ENCODE peak calls at places on chromosomes 16 and 17, in six cellular contexts. H, D, K, O, N and M are unnamed samples.

GRCh38 chr16:56944954-56945839 is 13.3 kb downstream of the HERPUD1 start:
- DNase-seq in D (no peak), O (peak), N (no peak), H (no peak), K (no peak), M (no peak)

GRCh38 chr17:62601438-62601837 is 26.0 kb upstream of the MRC2 start:
- DNase-seq in H (peak), O (no peak), N (no peak), K (no peak), D (no peak), M (no peak)

GRCh38 chr17:76988796-76989195 is 120.6 kb downstream of the MGAT5B start:
- DNase-seq in D (no peak), N (no peak), H (no peak), K (no peak), O (no peak), M (no peak)

GRCh38 chr16:68235882-68236803 is at the start of gene ESRP2:
- DNase-seq in D (no peak), O (no peak), H (no peak), N (no peak), K (peak), M (peak)

GRCh38 chr17:31549121-31549524 is 157.6 kb downstream of the RAB11FIP4 start:
- DNase-seq in O (no peak), D (no peak), H (no peak), N (no peak), K (no peak), M (no peak)

GRCh38 chr17:22461460-22462145 is 769.3 kb downstream of the KCNJ18 start:
- DNase-seq in D (no peak), N (no peak), H (no peak), O (no peak), K (no peak), M (no peak)

GRCh38 chr16:82761236-82761635 is 134.5 kb downstream of the CDH13 start:
- DNase-seq in H (peak), K (no peak), O (peak), D (peak), N (no peak), M (no peak)

GRCh38 chr16:5490499-5490898 is 392.9 kb upstream of the EEF2KMT start:
- DNase-seq in H (no peak), D (no peak), K (peak), O (peak), N (peak), M (peak)

GRCh38 chr16:82653550-82654511 is 27.1 kb downstream of the CDH13 start:
- DNase-seq in D (no peak), N (no peak), O (peak), H (peak), K (peak), M (no peak)

GRCh38 chr17:30372755-30373154 is 6.0 kb upstream of the CPD start:
- DNase-seq in D (no peak), N (no peak), O (peak), K (peak), H (no peak), M (no peak)

GRCh38 chr17:77440571-77440981 is 299.8 kb downstream of the SEC14L1 start:
- DNase-seq in D (no peak), H (no peak), K (no peak), O (no peak), N (no peak), M (no peak)

GRCh38 chr17:59815965-59816364 is 76.8 kb downstream of the TUBD1 start:
- DNase-seq in H (no peak), D (no peak), O (peak), K (no peak), N (no peak), M (no peak)

GRCh38 chr16:346587-346986 is 5.9 kb downstream of the AXIN1 start:
- DNase-seq in N (no peak), D (no peak), H (no peak), K (no peak), O (peak), M (no peak)

GRCh38 chr17:49753959-49754391 is 10.0 kb downstream of the FAM117A start:
- DNase-seq in D (peak), N (no peak), H (no peak), O (no peak), K (no peak), M (no peak)

GRCh38 chr17:8041249-8041928 is 2.5 kb downstream of the ALOX15B start:
- DNase-seq in D (no peak), N (peak), O (peak), K (peak), H (peak), M (no peak)

GRCh38 chr17:4710693-4711634 is 532 bp downstream of the ARRB2 start:
- DNase-seq in K (no peak), O (no peak), N (no peak), H (no peak), D (no peak), M (no peak)

GRCh38 chr16:4090476-4090875 is 25.8 kb downstream of the ADCY9 start:
- DNase-seq in K (no peak), D (peak), N (no peak), O (no peak), H (no peak), M (no peak)

GRCh38 chr16:4089251-4089810 is 26.9 kb downstream of the ADCY9 start:
- DNase-seq in N (no peak), D (no peak), O (no peak), H (no peak), K (no peak), M (no peak)

GRCh38 chr16:4091638-4092037 is 24.6 kb downstream of the ADCY9 start:
- DNase-seq in D (no peak), H (no peak), O (no peak), K (no peak), N (no peak), M (no peak)

GRCh38 chr16:4087990-4088577 is 28.2 kb downstream of the ADCY9 start:
- DNase-seq in O (no peak), H (no peak), N (no peak), D (no peak), K (no peak), M (no peak)

GRCh38 chr16:4089811-4090293 is 26.4 kb downstream of the ADCY9 start:
- DNase-seq in N (no peak), K (no peak), H (no peak), O (no peak), D (no peak), M (no peak)
- TF ChIP-seq CTCF in N (no peak), K (no peak), H (no peak), O (no peak), D (no peak), M (no peak)

GRCh38 chr16:54062361-54063346 is 223.9 kb downstream of the IRX3 start:
- DNase-seq in O (no peak), N (no peak), K (no peak), H (no peak), D (no peak), M (no peak)
- TF ChIP-seq CTCF in O (no peak), N (peak), K (no peak), H (no peak), D (no peak), M (no peak)

DNA sequence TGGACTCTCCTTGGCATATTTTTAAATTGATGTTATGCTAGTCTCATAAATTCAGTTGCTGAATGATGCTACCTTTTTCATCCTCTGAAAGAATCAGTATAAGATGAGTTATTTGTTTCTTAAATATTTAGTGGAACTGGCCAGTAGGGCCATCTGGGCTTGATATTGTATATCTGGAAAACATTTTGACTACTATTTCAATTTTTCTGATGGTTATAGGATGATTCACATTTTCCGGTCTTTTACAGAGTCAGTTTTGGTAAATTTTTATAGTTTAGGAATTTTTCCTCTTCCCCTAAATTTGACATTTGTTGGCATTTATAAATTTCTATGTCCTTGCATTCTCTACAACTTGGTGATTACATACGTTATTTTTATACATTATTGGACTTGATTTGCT is 296.3 kb upstream of the AXIN2 start:
- DNase-seq in K (no peak), O (no peak), H (no peak), D (no peak), N (no peak), M (no peak)
- TF ChIP-seq CTCF in K (no peak), O (no peak), H (no peak), D (no peak), N (no peak), M (no peak)

DNA sequence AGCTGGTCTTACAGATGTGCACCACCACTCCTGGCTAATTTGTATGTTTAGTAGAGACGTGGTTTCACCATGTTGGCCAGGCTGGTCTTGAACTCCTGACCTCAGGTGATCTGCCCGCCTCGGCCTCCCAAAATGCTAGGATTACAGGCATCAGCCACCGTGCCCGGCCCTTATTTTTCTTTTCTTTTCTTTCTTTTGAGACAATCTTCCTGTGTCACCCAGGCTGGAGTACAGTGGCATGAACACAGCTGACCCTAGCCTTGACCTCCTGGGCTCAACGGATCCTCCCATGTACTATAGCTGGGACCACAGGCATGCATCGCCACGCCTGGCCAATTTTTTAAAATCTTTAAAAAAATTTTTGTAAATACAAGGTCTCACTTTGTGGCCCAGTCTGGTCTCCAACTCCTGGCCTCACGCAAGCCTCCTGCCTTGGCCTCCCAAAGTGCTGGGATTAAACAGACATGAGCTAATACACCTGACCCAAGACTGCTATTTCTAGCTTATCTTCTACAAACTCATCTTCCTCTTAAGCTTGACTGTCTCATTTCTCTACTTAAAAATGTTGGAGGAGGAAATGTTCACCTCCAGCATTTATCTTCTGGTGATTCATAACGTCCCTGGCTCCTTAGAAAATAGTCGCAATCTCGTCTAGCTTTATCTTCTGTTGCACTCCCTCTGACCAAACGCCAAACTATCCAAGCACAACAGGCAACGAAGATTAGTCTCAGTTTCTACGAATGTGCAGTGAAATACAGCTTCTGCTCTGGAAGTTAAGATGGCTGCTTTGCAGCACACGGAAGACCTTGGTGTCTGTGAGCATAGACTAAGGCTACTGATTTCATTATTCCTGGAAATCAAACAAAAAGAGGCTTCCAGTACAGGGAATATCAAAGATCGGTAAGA is 8.2 kb upstream of the TMEM94 start:
- DNase-seq in O (peak), N (no peak), H (no peak), K (no peak), D (no peak), M (no peak)
- TF ChIP-seq CTCF in O (no peak), N (no peak), H (no peak), K (no peak), D (no peak), M (no peak)

GRCh38 chr17:82914375-82914774 is 74.6 kb upstream of the ZNF750 start:
- DNase-seq in H (no peak), D (peak), O (no peak), K (no peak), N (no peak), M (no peak)

GRCh38 chr17:82913304-82914043 is 73.7 kb upstream of the ZNF750 start:
- DNase-seq in K (no peak), N (no peak), O (no peak), H (no peak), D (no peak), M (no peak)

GRCh38 chr17:82915697-82916027 is 75.8 kb upstream of the ZNF750 start:
- DNase-seq in H (no peak), O (no peak), D (no peak), K (no peak), N (no peak), M (no peak)

GRCh38 chr17:82912571-82913089 is 72.8 kb upstream of the ZNF750 start:
- DNase-seq in O (no peak), K (no peak), D (peak), H (no peak), N (no peak), M (no peak)

DNA sequence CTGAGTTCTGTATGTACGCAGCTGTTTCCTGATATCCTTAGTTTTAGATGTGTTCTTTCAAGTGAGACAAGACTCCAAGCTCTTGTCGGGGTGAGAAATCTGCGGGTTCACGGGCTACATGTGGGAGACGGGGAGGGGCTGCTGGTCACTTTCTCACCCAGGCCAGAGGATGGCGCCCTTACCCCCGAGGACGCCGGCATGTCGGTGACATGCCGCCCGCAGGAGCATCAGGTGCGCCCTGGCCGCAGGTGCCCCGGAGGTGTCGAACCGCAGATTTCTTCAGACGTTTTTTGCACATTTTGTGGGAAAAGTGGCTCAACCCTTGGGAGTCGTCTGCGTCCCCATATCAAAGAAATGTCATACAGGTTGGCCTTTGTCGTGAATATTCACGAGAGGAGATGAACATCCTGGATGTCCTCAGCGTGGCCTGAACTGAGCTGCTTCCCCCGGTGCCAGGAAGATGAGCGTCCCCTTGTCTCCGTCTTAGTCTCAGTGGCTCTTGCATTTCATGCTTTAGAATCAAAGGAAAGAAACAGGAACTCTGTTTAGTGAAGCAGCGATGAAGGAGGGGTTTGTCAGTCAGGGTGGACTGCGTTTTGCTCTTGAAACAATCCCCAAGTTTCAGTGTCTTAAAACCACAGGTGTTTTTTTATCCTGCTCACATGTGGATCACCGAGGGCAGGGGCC is 75.3 kb upstream of the ZNF750 start:
- DNase-seq in N (no peak), H (no peak), O (no peak), D (no peak), K (no peak), M (no peak)
- TF ChIP-seq CTCF in N (no peak), H (peak), O (no peak), D (no peak), K (peak), M (no peak)

GRCh38 chr17:51435641-51436091 is 175.3 kb downstream of the UTP18 start:
- DNase-seq in D (peak), N (peak), O (no peak), K (peak), H (no peak), M (peak)
- TF ChIP-seq CTCF in D (no peak), N (peak), O (no peak), K (peak), H (no peak), M (peak)